ENCODE peak calls at places on chromosomes 7 and 10, in four cellular contexts. S is fibroblast of the aortic adventitia, U is RWPE1, W is WERI-Rb-1. G is an unnamed sample.

GRCh38 chr7:129841465-129841864 is 111.3 kb downstream of the UBE2H start:
- DNase-seq in S (no peak), U (no peak), W (no peak), G (no peak)

GRCh38 chr7:113202282-113202681 is 83.9 kb upstream of the SMIM30 start:
- DNase-seq in S (no peak), U (no peak), W (no peak), G (no peak)

GRCh38 chr10:33129987-33130386 is 172.0 kb upstream of the ITGB1 start:
- DNase-seq in S (peak), U (no peak), W (no peak), G (peak)

GRCh38 chr10:119724630-119725549 is 960 bp upstream of the INPP5F start:
- DNase-seq in S (peak), U (no peak), W (no peak), G (no peak)

GRCh38 chr10:32411797-32412498 is 34.0 kb upstream of the CCDC7 start:
- DNase-seq in S (no peak), U (no peak), W (no peak), G (no peak)

GRCh38 chr10:6416892-6417512 is 163.1 kb downstream of the PRKCQ start:
- DNase-seq in S (peak), U (peak), W (no peak), G (no peak)

GRCh38 chr7:2030475-2031456 is 202.0 kb downstream of the MAD1L1 start:
- DNase-seq in S (no peak), U (no peak), W (no peak), G (no peak)

GRCh38 chr10:71241899-71242620 is 29.7 kb downstream of the UNC5B start:
- DNase-seq in S (no peak), U (no peak), W (no peak), G (no peak)

GRCh38 chr10:112946649-112947048 is 3.4 kb upstream of the TCF7L2 start:
- DNase-seq in S (no peak), U (no peak), W (no peak), G (no peak)

GRCh38 chr7:137715101-137715500 is 131.7 kb downstream of the DGKI start:
- DNase-seq in S (peak), U (no peak), W (no peak), G (no peak)

GRCh38 chr7:140176811-140177702 is at the start of gene KDM7A:
- DNase-seq in S (peak), U (peak), W (peak), G (peak)

GRCh38 chr10:48377751-48378585 is 71.5 kb downstream of the MAPK8 start:
- DNase-seq in S (no peak), U (no peak), W (no peak), G (no peak)

GRCh38 chr7:44633254-44634186 is 27.1 kb downstream of the OGDH start:
- DNase-seq in S (peak), U (peak), W (no peak), G (no peak)

GRCh38 chr10:73625004-73625883 is 16.0 kb downstream of the MYOZ1 start:
- DNase-seq in S (no peak), U (peak), W (peak), G (peak)
- TF ChIP-seq CTCF in S (no peak), U (no peak), W (no peak), G (no peak)

GRCh38 chr7:151585744-151586424 is 66.2 kb upstream of the RHEB start:
- DNase-seq in S (no peak), U (no peak), W (no peak), G (no peak)
- TF ChIP-seq CTCF in S (no peak), U (no peak), W (no peak), G (no peak)

GRCh38 chr10:49744924-49745605 is 17.1 kb downstream of the OGDHL start:
- DNase-seq in S (no peak), U (no peak), W (no peak), G (no peak)
- TF ChIP-seq CTCF in S (no peak), U (no peak), W (peak), G (no peak)

DNA sequence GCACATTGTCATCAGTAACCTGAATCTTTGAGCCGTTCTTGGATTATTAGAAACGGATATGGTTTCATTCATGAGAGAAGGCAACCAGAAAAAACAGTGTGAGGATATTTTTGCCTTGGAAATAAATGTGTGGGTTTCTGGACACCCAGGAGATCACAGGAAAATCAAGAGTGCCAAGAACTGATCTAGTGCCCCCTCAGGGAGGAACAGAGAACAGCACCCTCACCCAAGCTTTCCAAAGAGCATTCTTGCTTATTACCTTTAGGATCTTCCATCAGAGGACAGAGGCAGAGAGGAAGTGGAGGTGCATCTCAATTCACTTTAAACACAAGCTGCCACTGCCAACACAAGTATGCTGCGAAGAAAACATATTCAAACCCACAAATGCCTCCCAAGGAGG is 851.5 kb upstream of the COBL start:
- DNase-seq in S (no peak), U (no peak), W (peak), G (peak)
- TF ChIP-seq CTCF in S (no peak), U (no peak), W (peak), G (peak)

GRCh38 chr7:134353411-134353810 is 36.7 kb upstream of the SLC35B4 start:
- DNase-seq in S (no peak), U (no peak), W (no peak), G (no peak)

GRCh38 chr7:134357486-134357885 is 40.8 kb upstream of the SLC35B4 start:
- DNase-seq in S (no peak), U (no peak), W (no peak), G (no peak)

GRCh38 chr7:134355925-134356324 is 39.2 kb upstream of the SLC35B4 start:
- DNase-seq in S (peak), U (no peak), W (no peak), G (no peak)

GRCh38 chr7:134356421-134356936 is 39.7 kb upstream of the SLC35B4 start:
- DNase-seq in S (no peak), U (no peak), W (peak), G (no peak)

DNA sequence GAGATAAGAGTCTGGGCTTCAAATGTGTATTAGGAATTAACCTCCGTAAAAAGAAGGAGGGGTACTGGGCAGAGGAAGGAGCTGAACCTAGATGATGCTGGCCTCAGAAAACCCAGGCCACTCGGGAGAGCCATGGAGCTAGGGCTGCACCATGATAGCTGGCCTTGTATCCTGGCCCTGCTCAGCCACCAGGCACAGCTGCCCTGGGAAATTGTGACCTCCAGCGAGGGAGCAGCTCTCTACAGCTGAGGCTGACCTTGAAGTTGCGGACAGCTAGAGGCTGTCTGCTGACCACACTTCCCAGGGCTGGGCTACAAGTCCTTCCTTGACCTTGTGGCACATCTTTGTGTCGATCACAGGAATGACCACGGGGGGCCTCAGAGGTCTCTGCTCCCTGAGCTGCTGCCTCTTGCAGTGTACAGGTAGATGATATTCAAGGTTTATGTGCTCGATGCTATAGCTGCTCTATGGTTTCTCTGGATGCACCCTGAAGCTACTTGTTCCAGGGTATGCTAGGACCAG is 38.3 kb upstream of the SLC35B4 start:
- DNase-seq in S (no peak), U (no peak), W (no peak), G (no peak)
- TF ChIP-seq CTCF in S (no peak), U (no peak), W (no peak), G (no peak)

DNA sequence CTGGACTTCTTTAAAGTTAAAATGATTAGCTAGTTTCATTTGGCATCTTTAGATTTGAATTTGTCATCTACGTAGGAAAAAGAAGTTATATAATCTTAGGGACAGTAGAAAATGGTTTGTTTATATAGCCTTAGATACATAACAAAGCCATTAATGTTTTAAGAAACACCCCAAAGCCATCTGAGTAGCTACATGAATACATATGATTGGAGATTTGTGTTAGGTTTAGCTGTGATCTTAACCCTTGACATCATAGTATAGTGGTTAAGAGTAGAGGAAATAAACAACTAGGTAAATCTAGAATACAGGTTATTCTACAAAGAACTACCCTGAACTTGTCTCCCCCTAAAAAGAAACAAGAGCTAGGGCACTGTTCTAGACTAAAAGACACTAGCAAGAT is 18.1 kb downstream of the SAMD8 start:
- DNase-seq in S (no peak), U (no peak), W (no peak), G (no peak)
- TF ChIP-seq CTCF in S (no peak), U (no peak), W (no peak), G (no peak)

GRCh38 chr7:157694389-157694665 is 357.5 kb downstream of the DNAJB6 start:
- DNase-seq in S (no peak), U (no peak), W (no peak), G (no peak)
- TF ChIP-seq CTCF in S (no peak), U (no peak), W (no peak), G (no peak)

DNA sequence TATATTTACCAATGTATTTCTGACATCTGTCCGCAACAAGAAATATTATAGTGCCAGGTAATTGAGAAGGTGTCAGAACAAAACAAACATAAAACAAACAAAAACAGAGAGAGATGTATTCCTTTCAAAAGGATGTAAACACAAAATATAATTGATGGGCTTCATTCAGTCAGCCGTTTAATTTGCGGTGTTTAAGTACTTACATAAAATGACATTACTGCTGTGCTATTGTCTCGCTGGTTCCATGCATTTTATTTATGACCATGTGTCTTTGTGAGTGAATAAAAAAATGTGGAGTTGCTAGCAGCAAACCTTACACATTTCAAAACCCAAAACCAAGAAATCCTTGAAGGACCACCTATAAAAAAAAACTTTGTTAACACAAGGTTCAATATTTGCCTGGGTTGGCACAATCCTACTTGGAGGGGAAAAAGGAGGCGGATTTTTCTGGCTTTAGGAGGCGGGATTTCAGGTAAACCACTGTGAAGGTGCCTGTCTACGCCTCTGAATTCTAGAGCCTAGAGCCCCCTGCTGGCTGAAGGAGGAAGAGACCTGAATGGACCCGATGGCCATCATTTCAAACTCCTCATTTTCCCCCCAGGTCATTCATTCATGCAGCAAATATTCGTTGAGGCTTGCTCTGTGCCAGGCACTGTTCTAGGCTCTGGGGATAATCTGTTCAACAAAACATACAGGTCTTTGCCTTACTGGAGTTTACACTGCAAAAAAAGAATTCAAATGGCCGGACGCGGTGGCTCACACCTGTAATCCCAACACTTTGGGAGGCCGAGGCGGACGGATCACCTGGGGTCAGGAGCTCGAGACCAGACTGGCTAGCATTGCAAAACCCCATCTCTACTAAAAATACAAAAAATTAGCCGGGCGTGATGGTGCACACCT is 90.4 kb upstream of the NFE2L3 start:
- DNase-seq in S (peak), U (peak), W (peak), G (peak)
- TF ChIP-seq CTCF in S (peak), U (peak), W (peak), G (peak)

GRCh38 chr10:124744047-124744687 is at the start of gene FAM53B:
- DNase-seq in S (peak), U (peak), W (peak), G (peak)

GRCh38 chr10:124741281-124741921 is 2.8 kb downstream of the FAM53B start:
- DNase-seq in S (peak), U (peak), W (peak), G (peak)

GRCh38 chr10:124741922-124742417 is 2.2 kb downstream of the FAM53B start:
- DNase-seq in S (no peak), U (no peak), W (no peak), G (peak)

GRCh38 chr10:124743188-124744046 is 761 bp downstream of the FAM53B start:
- DNase-seq in S (no peak), U (peak), W (no peak), G (peak)

GRCh38 chr10:124742418-124743187 is 1.6 kb downstream of the FAM53B start:
- DNase-seq in S (no peak), U (peak), W (no peak), G (peak)
- TF ChIP-seq CTCF in S (peak), U (peak), W (peak), G (peak)

G was measured in glutamatergic neuron.